ENCODE peak calls at places on chromosomes 3 and 15, in seven cellular contexts. N, J, I, F, T, U and B are unnamed samples.

GRCh38 chr15:39287322-39288195 is 293.3 kb upstream of the THBS1 start:
- DNase-seq in T (no peak), F (no peak), U (no peak), J (no peak), N (no peak), I (no peak), B (no peak)

GRCh38 chr3:194976049-194976451 is 290.4 kb downstream of the FAM43A start:
- DNase-seq in N (no peak), F (no peak), J (no peak), I (no peak), U (no peak), T (no peak), B (no peak)

GRCh38 chr3:99023590-99024192 is 122.2 kb upstream of the DCBLD2 start:
- DNase-seq in F (no peak), U (no peak), N (peak), I (no peak), J (no peak), T (peak), B (peak)

GRCh38 chr3:122921791-122922651 is 105.5 kb downstream of the SEMA5B start:
- DNase-seq in J (no peak), F (peak), T (peak), N (no peak), U (peak), I (no peak), B (no peak)

GRCh38 chr3:59364471-59364870 is 314.6 kb upstream of the CFAP20DC start:
- DNase-seq in U (no peak), N (peak), F (no peak), T (no peak), I (no peak), J (no peak), B (peak)

GRCh38 chr15:47383801-47384200 is 333.5 kb upstream of the SEMA6D start:
- DNase-seq in T (no peak), F (no peak), I (no peak), J (no peak), N (no peak), U (no peak), B (no peak)

GRCh38 chr15:96497951-96498350 is 167.5 kb downstream of the NR2F2 start:
- DNase-seq in N (no peak), T (no peak), U (no peak), J (no peak), I (no peak), F (no peak), B (no peak)

GRCh38 chr15:70956196-70956595 is 63.6 kb downstream of the LRRC49 start:
- DNase-seq in U (no peak), T (no peak), F (no peak), I (no peak), J (no peak), N (peak), B (no peak)

GRCh38 chr3:138908815-138909214 is 38.1 kb downstream of the FOXL2 start:
- DNase-seq in N (no peak), F (no peak), T (no peak), I (no peak), J (no peak), U (no peak), B (no peak)

GRCh38 chr15:49242820-49243219 is 72.8 kb downstream of the GALK2 start:
- DNase-seq in I (peak), F (no peak), J (no peak), U (no peak), T (peak), N (peak), B (peak)

GRCh38 chr15:101501703-101502373 is 12.3 kb upstream of the PCSK6 start:
- DNase-seq in N (peak), J (no peak), T (peak), U (peak), I (peak), F (peak), B (peak)

GRCh38 chr3:187208159-187208558 is 10.9 kb downstream of the RTP1 start:
- DNase-seq in F (no peak), U (no peak), T (no peak), N (peak), I (no peak), J (no peak), B (no peak)

GRCh38 chr3:195182470-195182795 is 88.5 kb downstream of the XXYLT1 start:
- DNase-seq in N (peak), T (no peak), U (no peak), F (no peak), I (no peak), J (peak), B (peak)

GRCh38 chr3:81620813-81621212 is 140.6 kb downstream of the GBE1 start:
- DNase-seq in J (no peak), U (no peak), T (peak), I (no peak), F (no peak), N (no peak), B (no peak)

GRCh38 chr3:108006077-108006675 is 84.7 kb downstream of the CD47 start:
- DNase-seq in T (no peak), U (peak), J (no peak), F (no peak), N (peak), I (no peak), B (peak)

GRCh38 chr3:77906102-77906709 is 866.3 kb downstream of the ROBO2 start:
- DNase-seq in N (no peak), I (no peak), U (no peak), F (no peak), T (no peak), J (no peak), B (no peak)

GRCh38 chr3:56347219-56347871 is 120.9 kb downstream of the ERC2 start:
- DNase-seq in U (peak), F (no peak), I (no peak), N (peak), J (no peak), T (peak), B (peak)

GRCh38 chr3:69948246-69948862 is 51.2 kb upstream of the SAMMSON start:
- DNase-seq in T (peak), U (no peak), N (peak), F (no peak), I (no peak), J (no peak), B (peak)

GRCh38 chr15:73317651-73318462 is 50.9 kb downstream of the HCN4 start:
- DNase-seq in I (no peak), J (no peak), U (no peak), F (no peak), T (no peak), N (no peak), B (no peak)

GRCh38 chr3:27221264-27221932 is 147.8 kb downstream of the NEK10 start:
- DNase-seq in N (no peak), T (no peak), F (no peak), J (no peak), U (no peak), I (no peak), B (no peak)

GRCh38 chr3:162175904-162176303 is 679.3 kb downstream of the OTOL1 start:
- DNase-seq in I (no peak), T (no peak), U (no peak), F (no peak), N (no peak), J (no peak), B (peak)

GRCh38 chr3:71121429-71122167 is 461.9 kb downstream of the FOXP1 start:
- DNase-seq in N (no peak), J (no peak), U (no peak), F (no peak), I (no peak), T (no peak), B (no peak)

GRCh38 chr15:68299436-68299835 is 21.9 kb downstream of the FEM1B start:
- DNase-seq in T (no peak), N (no peak), U (no peak), F (no peak), J (peak), I (no peak), B (no peak)

GRCh38 chr15:90033448-90033847 is 32.3 kb downstream of the ZNF710 start:
- DNase-seq in I (no peak), U (peak), N (no peak), F (no peak), J (no peak), T (no peak), B (no peak)

GRCh38 chr15:33298631-33299030 is 12.1 kb upstream of the RYR3 start:
- DNase-seq in F (no peak), U (no peak), T (no peak), I (no peak), N (no peak), J (no peak), B (no peak)

GRCh38 chr15:93307513-93307912 is 218.5 kb upstream of the RGMA start:
- DNase-seq in T (peak), N (no peak), J (no peak), I (no peak), U (no peak), F (no peak), B (no peak)

GRCh38 chr3:69922521-69923000 is 77.0 kb upstream of the SAMMSON start:
- DNase-seq in F (no peak), T (no peak), J (no peak), N (no peak), I (no peak), U (no peak), B (no peak)

GRCh38 chr3:184381261-184382224 is 1.7 kb downstream of the CHRD start:
- DNase-seq in I (peak), U (no peak), J (no peak), T (peak), F (no peak), N (no peak), B (no peak)

GRCh38 chr3:143875566-143875965 is 27.3 kb upstream of the SLC9A9 start:
- DNase-seq in I (no peak), U (no peak), N (peak), F (no peak), T (no peak), J (no peak), B (no peak)

GRCh38 chr3:39193391-39193790 is 996 bp upstream of the XIRP1 start:
- DNase-seq in T (no peak), N (peak), J (no peak), I (peak), F (no peak), U (no peak), B (no peak)

GRCh38 chr3:159174715-159175390 is 373.0 kb downstream of the MFSD1 start:
- DNase-seq in I (no peak), N (no peak), F (no peak), T (no peak), U (no peak), J (no peak), B (peak)

GRCh38 chr15:71379893-71380292 is 264.6 kb downstream of the THSD4 start:
- DNase-seq in F (no peak), J (no peak), I (no peak), T (no peak), U (no peak), N (no peak), B (no peak)

GRCh38 chr3:9809615-9810356 is at the start of gene TTLL3:
- DNase-seq in I (peak), U (peak), F (peak), J (peak), T (peak), N (peak), B (peak)

GRCh38 chr3:184391266-184391665 is 11.4 kb downstream of the CHRD start:
- DNase-seq in I (no peak), T (no peak), U (no peak), F (no peak), N (no peak), J (no peak), B (no peak)

GRCh38 chr3:165783383-165783782 is 53.8 kb downstream of the BCHE start:
- DNase-seq in N (no peak), F (no peak), I (no peak), J (no peak), T (no peak), U (no peak), B (no peak)

GRCh38 chr3:43009547-43009946 is 30.4 kb downstream of the GASK1A start:
- DNase-seq in U (no peak), F (no peak), N (no peak), I (no peak), J (no peak), T (no peak), B (no peak)
- TF ChIP-seq CTCF in U (no peak), F (no peak), N (peak), I (no peak), J (no peak), T (peak), B (no peak)

DNA sequence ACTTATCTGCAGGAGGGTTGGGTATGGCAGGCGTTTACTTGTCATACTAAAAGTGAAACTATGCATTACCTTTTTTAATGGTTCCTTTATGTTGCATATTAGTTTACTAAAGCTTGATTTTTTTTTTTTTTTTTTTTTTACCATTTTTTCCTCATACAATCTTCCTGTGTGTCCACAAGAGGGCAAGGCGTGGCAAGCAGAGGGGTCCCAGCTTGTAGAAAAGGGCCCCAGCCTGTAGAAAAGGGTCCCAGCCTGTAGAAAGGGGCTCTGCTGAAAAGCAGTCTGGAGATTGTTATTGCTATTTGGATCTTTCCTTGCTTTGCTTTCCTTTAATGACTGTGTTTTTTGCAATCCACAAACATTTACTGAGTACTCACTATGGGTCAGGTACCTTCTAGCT is 21.9 kb downstream of the MKRN2 start:
- DNase-seq in U (no peak), J (no peak), I (no peak), F (no peak), T (no peak), N (no peak), B (no peak)
- H3K4me3 ChIP-seq in U (no peak), J (no peak), I (no peak), F (no peak), T (no peak), N (no peak), B (no peak)

DNA sequence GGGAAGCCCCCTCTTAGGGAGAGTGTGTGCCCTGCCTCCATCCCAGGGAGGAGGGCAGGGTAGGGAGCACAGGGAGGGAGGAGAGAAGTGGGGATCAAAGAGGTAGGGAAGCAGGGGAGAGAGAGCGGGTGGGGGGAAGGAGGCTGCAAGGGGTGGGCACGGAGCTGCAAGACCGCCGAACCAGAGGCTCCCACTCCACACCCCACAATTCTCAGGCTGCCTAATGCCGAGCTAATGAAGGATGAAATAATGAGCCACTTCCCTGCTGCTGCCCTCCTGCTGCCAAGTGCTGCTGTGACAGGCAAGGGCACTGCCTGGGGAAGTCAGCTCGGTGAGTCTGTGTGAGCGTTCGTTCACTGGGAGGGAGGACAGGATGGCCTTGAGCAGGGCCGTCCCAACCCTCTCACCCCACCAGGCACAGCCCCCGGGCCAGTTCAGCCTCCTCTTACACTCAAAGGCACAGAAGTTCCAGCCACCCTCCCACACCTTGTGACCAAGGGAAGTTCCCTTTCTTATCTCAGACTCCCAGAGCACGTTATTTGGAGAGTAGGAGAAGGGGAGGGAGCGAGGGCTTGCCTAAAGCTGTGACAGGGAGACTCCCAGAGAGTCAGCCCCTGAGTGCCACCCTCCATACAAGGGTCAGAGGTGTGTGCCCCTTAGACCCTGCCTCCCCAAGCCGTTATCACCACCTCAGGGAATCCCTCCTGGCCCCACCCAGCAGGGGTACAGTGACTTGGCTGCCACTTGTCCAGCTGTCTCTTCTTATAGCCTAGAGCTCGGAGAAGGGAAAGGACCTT is 12.4 kb downstream of the GLYCTK start:
- DNase-seq in I (no peak), T (peak), U (no peak), J (no peak), N (peak), F (no peak), B (peak)
- TF ChIP-seq CTCF in I (no peak), T (no peak), U (no peak), J (peak), N (no peak), F (no peak), B (peak)

GRCh38 chr15:40844543-40844981 is 714 bp downstream of the SPINT1 start:
- DNase-seq in U (no peak), N (no peak), I (peak), J (no peak), F (no peak), T (peak), B (no peak)
- H3K4me3 ChIP-seq in U (peak), N (peak), I (peak), J (peak), F (peak), T (peak), B (peak)

DNA sequence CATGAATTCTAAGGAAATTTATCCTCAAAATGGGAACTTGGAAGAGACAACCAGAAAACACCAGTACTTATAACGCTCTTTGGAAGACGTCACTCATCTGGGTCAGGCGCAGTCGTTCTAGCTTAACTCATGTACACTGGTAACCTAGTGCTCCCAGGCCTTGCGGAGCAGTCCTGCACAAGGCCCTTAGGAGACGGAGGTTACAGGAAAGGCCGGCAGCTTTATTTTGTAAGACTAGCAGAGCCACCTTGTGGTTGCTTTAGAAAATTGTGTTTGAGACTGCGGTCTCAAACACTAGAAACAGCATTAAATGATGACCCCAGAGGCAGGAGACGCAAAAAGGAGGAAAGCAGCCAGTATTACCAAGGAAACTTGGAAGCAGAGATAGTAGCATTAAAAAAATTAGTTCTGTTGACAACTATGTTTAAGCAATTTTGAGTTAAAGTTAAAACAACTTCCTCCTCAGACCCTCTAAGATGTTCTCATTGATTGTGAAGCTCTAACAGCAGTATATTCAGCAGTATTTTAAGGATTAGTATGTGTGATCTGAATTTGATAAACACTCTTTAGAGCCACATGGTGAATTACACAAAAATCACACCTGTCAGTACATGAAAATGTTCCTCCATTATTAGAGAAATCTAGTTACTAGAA is 141.9 kb upstream of the C2CD4B start:
- DNase-seq in J (peak), T (peak), N (peak), I (peak), U (peak), F (no peak), B (peak)
- TF ChIP-seq CTCF in J (peak), T (peak), N (peak), I (peak), U (peak), F (no peak), B (peak)

GRCh38 chr3:13073042-13073906 is at the start of gene IQSEC1:
- DNase-seq in F (peak), J (no peak), N (peak), T (peak), I (peak), U (peak), B (no peak)
- H3K4me3 ChIP-seq in F (peak), J (no peak), N (no peak), T (peak), I (peak), U (no peak), B (no peak)

GRCh38 chr3:46496745-46497555 is 826 bp upstream of the RTP3 start:
- DNase-seq in I (no peak), F (peak), J (no peak), T (peak), N (peak), U (peak), B (no peak)
- TF ChIP-seq CTCF in I (no peak), F (peak), J (no peak), T (peak), N (peak), U (no peak), B (peak)

GRCh38 chr3:197748597-197749314 is 927 bp upstream of the FYTTD1 start:
- DNase-seq in J (no peak), U (no peak), T (no peak), F (no peak), I (no peak), N (peak), B (peak)
- H3K4me3 ChIP-seq in J (peak), U (peak), T (peak), F (peak), I (peak), N (peak), B (peak)

GRCh38 chr3:147943265-147943945 is 534.2 kb downstream of the ZIC1 start:
- DNase-seq in N (peak), U (no peak), J (no peak), F (no peak), T (no peak), I (no peak), B (peak)

GRCh38 chr3:147940846-147941245 is 531.7 kb downstream of the ZIC1 start:
- DNase-seq in J (no peak), N (no peak), I (no peak), U (no peak), F (no peak), T (no peak), B (no peak)

GRCh38 chr3:147941984-147942383 is 532.8 kb downstream of the ZIC1 start:
- DNase-seq in J (no peak), I (no peak), T (no peak), N (no peak), U (no peak), F (no peak), B (no peak)

GRCh38 chr3:147940400-147940799 is 531.2 kb downstream of the ZIC1 start:
- DNase-seq in F (no peak), J (no peak), U (no peak), T (no peak), N (peak), I (no peak), B (no peak)

GRCh38 chr3:147945968-147946519 is 536.9 kb downstream of the ZIC1 start:
- DNase-seq in N (peak), U (no peak), T (peak), I (peak), F (no peak), J (peak), B (peak)
- TF ChIP-seq CTCF in N (peak), U (peak), T (peak), I (peak), F (no peak), J (peak), B (peak)